ENCODE peak calls at places on chromosomes 6 and 20, in seven cellular contexts. H is stomach, R is K562, Q is HCT116, M is prostate gland, A is transverse colon, B is sigmoid colon. S is an unnamed sample.

GRCh38 chr20:63369724-63370622 is 8.8 kb upstream of the CHRNA4 start:
- DNase-seq in H (no peak), R (no peak), Q (no peak), M (no peak), A (no peak), B (no peak), S (no peak)

GRCh38 chr20:19785173-19785799 is 27.2 kb downstream of the RIN2 start:
- DNase-seq in H (no peak), R (no peak), Q (no peak), M (no peak), A (no peak), B (peak), S (no peak)

GRCh38 chr6:30483677-30484279 is 5.5 kb upstream of the HLA-E start:
- DNase-seq in H (no peak), R (peak), Q (peak), M (peak), A (no peak), B (no peak), S (no peak)

GRCh38 chr6:21277601-21278043 is 315.9 kb upstream of the SOX4 start:
- DNase-seq in H (no peak), R (no peak), Q (peak), M (no peak), A (no peak), B (no peak), S (no peak)

GRCh38 chr6:31304683-31305082 is 32.8 kb upstream of the HLA-C start:
- DNase-seq in H (no peak), R (no peak), Q (no peak), M (no peak), A (no peak), B (no peak), S (no peak)

GRCh38 chr20:22757424-22758189 is 173.2 kb upstream of the FOXA2 start:
- DNase-seq in H (no peak), R (peak), Q (no peak), M (no peak), A (no peak), B (no peak), S (no peak)

GRCh38 chr6:7914311-7914710 is 3.7 kb upstream of the TXNDC5 start:
- DNase-seq in H (no peak), R (no peak), Q (no peak), M (no peak), A (no peak), B (no peak), S (no peak)

GRCh38 chr6:49054311-49054710 is 408.7 kb downstream of the MMUT start:
- DNase-seq in H (no peak), R (no peak), Q (no peak), M (no peak), A (no peak), B (no peak), S (no peak)

GRCh38 chr20:61886721-61887658 is 178.7 kb downstream of the TAF4 start:
- DNase-seq in H (no peak), R (peak), Q (peak), M (no peak), A (no peak), B (no peak), S (peak)

GRCh38 chr20:51528263-51529026 is 14.1 kb downstream of the NFATC2 start:
- DNase-seq in H (no peak), R (no peak), Q (no peak), M (no peak), A (no peak), B (no peak), S (no peak)

GRCh38 chr6:15017251-15017650 is 228.6 kb upstream of the JARID2 start:
- DNase-seq in H (no peak), R (peak), Q (no peak), M (no peak), A (no peak), B (no peak), S (no peak)

GRCh38 chr6:3516094-3516493 is 59.2 kb upstream of the SLC22A23 start:
- DNase-seq in H (no peak), R (no peak), Q (no peak), M (no peak), A (no peak), B (no peak), S (no peak)

GRCh38 chr6:35170166-35170565 is 29.0 kb upstream of the TCP11 start:
- DNase-seq in H (no peak), R (no peak), Q (no peak), M (no peak), A (no peak), B (no peak), S (no peak)

GRCh38 chr6:134936476-134936875 is 13.4 kb downstream of the ALDH8A1 start:
- DNase-seq in H (no peak), R (no peak), Q (no peak), M (no peak), A (no peak), B (no peak), S (no peak)

GRCh38 chr20:30484009-30484748 is 773.3 kb upstream of the DEFB115 start:
- DNase-seq in H (no peak), R (no peak), Q (no peak), M (no peak), A (no peak), B (no peak), S (peak)

GRCh38 chr20:31903630-31904386 is 33.4 kb downstream of the TTLL9 start:
- DNase-seq in H (no peak), R (no peak), Q (no peak), M (no peak), A (no peak), B (no peak), S (no peak)

GRCh38 chr20:31908016-31908415 is 37.6 kb downstream of the TTLL9 start:
- DNase-seq in H (no peak), R (no peak), Q (no peak), M (no peak), A (no peak), B (peak), S (no peak)

GRCh38 chr20:31907046-31907445 is 36.6 kb downstream of the TTLL9 start:
- DNase-seq in H (no peak), R (no peak), Q (no peak), M (no peak), A (no peak), B (no peak), S (no peak)

GRCh38 chr20:31908424-31908823 is 38.0 kb downstream of the TTLL9 start:
- DNase-seq in H (no peak), R (no peak), Q (no peak), M (no peak), A (no peak), B (peak), S (no peak)

DNA sequence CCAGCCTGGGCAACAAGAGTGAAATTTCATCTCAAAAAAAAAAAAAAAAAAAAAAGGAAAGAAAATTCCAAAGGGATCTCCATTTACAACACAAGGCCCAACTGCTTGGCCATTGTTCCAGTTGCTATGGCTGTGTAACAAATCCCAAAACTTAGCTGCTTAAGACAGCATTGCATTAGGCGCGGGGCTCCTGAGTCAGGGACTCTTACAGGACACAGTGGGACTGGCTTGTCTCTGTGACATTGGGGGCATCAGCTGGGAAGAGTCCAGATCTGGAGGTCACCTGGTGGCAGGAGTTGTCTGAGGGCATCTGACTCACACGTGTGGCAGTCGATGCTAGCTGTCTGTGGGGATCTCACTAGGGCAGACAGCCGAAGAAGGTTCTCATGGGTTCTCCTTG is 35.6 kb downstream of the TTLL9 start:
- DNase-seq in H (no peak), R (no peak), Q (no peak), M (no peak), A (no peak), B (peak), S (no peak)
- TF ChIP-seq POLR2AphosphoS5 in H (no peak), R (no peak), Q (no peak), M (no peak), A (no peak), B (no peak), S (no peak)

GRCh38 chr6:137869781-137870180 is 2.7 kb downstream of the TNFAIP3 start:
- DNase-seq in H (no peak), R (no peak), Q (no peak), M (no peak), A (no peak), B (no peak), S (no peak)
- TF ChIP-seq POLR2AphosphoS5 in H (no peak), R (no peak), Q (no peak), M (no peak), A (no peak), B (no peak), S (no peak)

DNA sequence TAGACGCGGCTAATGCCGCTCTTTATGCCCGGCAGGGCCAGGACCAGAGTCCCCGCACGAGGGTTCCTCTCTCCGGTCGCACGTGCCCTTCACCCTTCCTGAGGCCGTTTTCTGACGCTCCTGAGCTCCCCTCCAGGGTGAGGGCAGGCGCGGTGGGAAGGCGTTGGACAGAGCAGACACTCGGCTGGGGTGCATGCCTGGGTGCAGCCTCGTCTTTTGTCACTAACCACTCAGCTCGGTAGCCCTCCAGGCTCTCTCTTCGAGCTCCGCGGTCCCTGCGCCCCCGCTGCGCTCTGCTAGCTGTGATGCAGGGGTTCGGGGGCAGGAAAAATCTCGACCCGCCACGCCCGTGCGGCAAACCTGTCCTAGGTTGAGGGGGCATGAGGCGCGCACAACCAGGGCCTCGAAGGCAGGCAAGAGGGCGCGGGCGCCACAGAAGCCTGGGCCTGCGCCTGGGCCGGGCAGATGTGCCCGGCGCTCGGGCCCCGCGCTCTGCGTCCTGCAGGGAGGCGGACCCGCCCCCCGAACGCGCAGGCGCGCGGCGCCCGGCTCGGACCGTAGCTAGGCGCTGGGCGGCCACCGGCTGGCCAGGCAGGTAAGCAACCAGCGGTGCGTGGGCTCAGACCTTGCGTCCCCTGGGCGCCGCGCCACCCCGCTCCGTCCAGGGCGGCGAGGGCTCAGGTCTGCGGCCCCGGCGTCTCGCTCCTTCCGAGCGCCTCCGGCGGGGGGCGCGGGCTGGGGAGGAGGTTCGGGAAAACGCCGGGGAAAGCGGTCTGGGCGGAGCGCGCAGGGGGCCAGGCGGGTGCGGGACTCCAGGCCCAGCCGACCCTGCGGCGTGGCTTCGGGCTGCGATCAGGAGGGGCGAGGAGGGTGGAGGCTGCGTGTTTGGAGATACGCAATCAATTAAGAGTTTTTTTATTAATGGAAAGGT is at the start of gene L3MBTL1:
- DNase-seq in H (peak), R (peak), Q (peak), M (peak), A (peak), B (no peak), S (peak)
- TF ChIP-seq POLR2AphosphoS5 in H (no peak), R (no peak), Q (peak), M (no peak), A (no peak), B (no peak), S (peak)

GRCh38 chr6:113630365-113630737 is 226.8 kb upstream of the MARCKS start:
- DNase-seq in H (no peak), R (no peak), Q (no peak), M (no peak), A (no peak), B (no peak), S (no peak)

GRCh38 chr6:113632220-113632864 is 224.8 kb upstream of the MARCKS start:
- DNase-seq in H (peak), R (no peak), Q (peak), M (peak), A (peak), B (no peak), S (no peak)

GRCh38 chr6:113629940-113630339 is 227.2 kb upstream of the MARCKS start:
- DNase-seq in H (no peak), R (no peak), Q (no peak), M (no peak), A (no peak), B (no peak), S (no peak)

GRCh38 chr6:113631616-113632015 is 225.5 kb upstream of the MARCKS start:
- DNase-seq in H (no peak), R (no peak), Q (no peak), M (no peak), A (no peak), B (no peak), S (no peak)

DNA sequence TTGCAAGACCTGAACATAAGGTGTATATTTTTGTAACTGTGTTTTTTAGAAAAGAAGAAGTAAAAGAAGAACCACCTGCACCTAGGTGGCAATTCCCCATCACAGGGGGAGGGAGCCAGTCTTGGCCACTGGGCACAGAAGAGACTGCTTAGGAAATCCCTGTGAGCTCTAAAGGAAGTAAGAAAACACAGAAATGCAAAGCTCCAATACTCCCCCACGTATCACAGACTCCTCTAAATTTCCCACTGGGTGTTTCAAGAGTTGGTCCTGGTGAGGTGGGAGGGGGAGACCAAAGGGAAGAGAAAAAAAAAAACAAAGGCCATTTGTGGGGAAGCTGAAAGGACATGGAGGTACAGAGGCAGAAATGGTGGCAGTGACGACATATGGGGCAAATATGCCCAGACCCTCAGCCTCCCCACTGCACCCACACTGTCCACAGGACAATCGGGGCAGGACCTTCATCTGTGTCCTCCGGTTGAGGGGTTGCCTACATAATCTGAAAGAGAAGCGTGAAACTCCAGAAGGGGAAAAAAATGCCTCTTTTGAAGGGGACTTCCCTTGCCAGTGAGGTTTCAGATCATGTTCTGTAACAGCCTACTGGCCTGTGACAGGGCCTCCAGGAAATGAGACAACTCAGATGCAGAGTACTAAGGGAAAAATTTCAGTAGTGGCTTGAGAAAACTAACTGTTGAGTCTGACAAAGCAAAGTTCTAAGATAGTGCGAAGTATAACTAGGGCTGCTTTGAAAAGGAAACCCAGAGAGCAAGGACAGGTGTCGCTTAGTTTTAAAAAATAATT is 226.2 kb upstream of the MARCKS start:
- DNase-seq in H (no peak), R (no peak), Q (no peak), M (no peak), A (peak), B (no peak), S (no peak)
- TF ChIP-seq POLR2AphosphoS5 in H (no peak), R (no peak), Q (no peak), M (no peak), A (no peak), B (no peak), S (peak)

GRCh38 chr6:36598739-36599318 is 4.7 kb downstream of the SRSF3 start:
- DNase-seq in H (no peak), R (no peak), Q (no peak), M (no peak), A (peak), B (peak), S (no peak)
- TF ChIP-seq POLR2AphosphoS5 in H (no peak), R (peak), Q (peak), M (no peak), A (no peak), B (no peak), S (no peak)

GRCh38 chr6:5425267-5425666 is 164.0 kb downstream of the FARS2 start:
- DNase-seq in H (no peak), R (no peak), Q (no peak), M (peak), A (no peak), B (no peak), S (no peak)
- TF ChIP-seq POLR2AphosphoS5 in H (no peak), R (no peak), Q (no peak), M (no peak), A (no peak), B (no peak), S (no peak)

GRCh38 chr6:138422861-138423260 is 18.8 kb downstream of the HEBP2 start:
- DNase-seq in H (no peak), R (no peak), Q (no peak), M (no peak), A (no peak), B (no peak), S (no peak)

GRCh38 chr6:138420356-138420755 is 16.3 kb downstream of the HEBP2 start:
- DNase-seq in H (no peak), R (no peak), Q (no peak), M (no peak), A (no peak), B (no peak), S (no peak)

GRCh38 chr6:138421089-138421488 is 17.1 kb downstream of the HEBP2 start:
- DNase-seq in H (no peak), R (no peak), Q (no peak), M (no peak), A (no peak), B (no peak), S (no peak)

GRCh38 chr6:138419766-138420165 is 15.7 kb downstream of the HEBP2 start:
- DNase-seq in H (no peak), R (no peak), Q (no peak), M (no peak), A (no peak), B (no peak), S (no peak)

GRCh38 chr6:138421608-138422007 is 17.6 kb downstream of the HEBP2 start:
- DNase-seq in H (no peak), R (no peak), Q (no peak), M (no peak), A (no peak), B (no peak), S (no peak)
- TF ChIP-seq POLR2AphosphoS5 in H (no peak), R (no peak), Q (no peak), M (no peak), A (no peak), B (no peak), S (no peak)

GRCh38 chr6:119077643-119078448 is 618 bp downstream of the FAM184A start:
- DNase-seq in H (peak), R (peak), Q (no peak), M (peak), A (peak), B (peak), S (peak)

GRCh38 chr6:119076173-119076965 is 2.1 kb downstream of the FAM184A start:
- DNase-seq in H (no peak), R (no peak), Q (no peak), M (no peak), A (no peak), B (no peak), S (no peak)

GRCh38 chr6:119079288-119079809 is 885 bp upstream of the FAM184A start:
- DNase-seq in H (no peak), R (no peak), Q (no peak), M (no peak), A (no peak), B (no peak), S (no peak)

GRCh38 chr6:119076966-119077642 is 1.4 kb downstream of the FAM184A start:
- DNase-seq in H (no peak), R (no peak), Q (no peak), M (no peak), A (no peak), B (no peak), S (no peak)

GRCh38 chr6:119078449-119079287 is at the start of gene FAM184A:
- DNase-seq in H (peak), R (peak), Q (peak), M (peak), A (peak), B (peak), S (peak)
- TF ChIP-seq POLR2AphosphoS5 in H (no peak), R (peak), Q (peak), M (no peak), A (no peak), B (peak), S (peak)

GRCh38 chr6:45421700-45422540 is 44.2 kb upstream of the SUPT3H start:
- DNase-seq in H (peak), R (peak), Q (no peak), M (peak), A (peak), B (peak), S (peak)

GRCh38 chr6:45423901-45424627 is 46.3 kb upstream of the SUPT3H start:
- DNase-seq in H (peak), R (no peak), Q (no peak), M (peak), A (peak), B (peak), S (peak)

GRCh38 chr6:45423111-45423900 is 45.6 kb upstream of the SUPT3H start:
- DNase-seq in H (peak), R (no peak), Q (no peak), M (peak), A (peak), B (peak), S (peak)

GRCh38 chr6:45420909-45421699 is 43.4 kb upstream of the SUPT3H start:
- DNase-seq in H (no peak), R (peak), Q (no peak), M (no peak), A (no peak), B (no peak), S (no peak)

GRCh38 chr6:45422541-45423110 is 44.9 kb upstream of the SUPT3H start:
- DNase-seq in H (peak), R (peak), Q (no peak), M (peak), A (peak), B (peak), S (peak)
- TF ChIP-seq POLR2AphosphoS5 in H (no peak), R (no peak), Q (no peak), M (no peak), A (no peak), B (no peak), S (peak)

DNA sequence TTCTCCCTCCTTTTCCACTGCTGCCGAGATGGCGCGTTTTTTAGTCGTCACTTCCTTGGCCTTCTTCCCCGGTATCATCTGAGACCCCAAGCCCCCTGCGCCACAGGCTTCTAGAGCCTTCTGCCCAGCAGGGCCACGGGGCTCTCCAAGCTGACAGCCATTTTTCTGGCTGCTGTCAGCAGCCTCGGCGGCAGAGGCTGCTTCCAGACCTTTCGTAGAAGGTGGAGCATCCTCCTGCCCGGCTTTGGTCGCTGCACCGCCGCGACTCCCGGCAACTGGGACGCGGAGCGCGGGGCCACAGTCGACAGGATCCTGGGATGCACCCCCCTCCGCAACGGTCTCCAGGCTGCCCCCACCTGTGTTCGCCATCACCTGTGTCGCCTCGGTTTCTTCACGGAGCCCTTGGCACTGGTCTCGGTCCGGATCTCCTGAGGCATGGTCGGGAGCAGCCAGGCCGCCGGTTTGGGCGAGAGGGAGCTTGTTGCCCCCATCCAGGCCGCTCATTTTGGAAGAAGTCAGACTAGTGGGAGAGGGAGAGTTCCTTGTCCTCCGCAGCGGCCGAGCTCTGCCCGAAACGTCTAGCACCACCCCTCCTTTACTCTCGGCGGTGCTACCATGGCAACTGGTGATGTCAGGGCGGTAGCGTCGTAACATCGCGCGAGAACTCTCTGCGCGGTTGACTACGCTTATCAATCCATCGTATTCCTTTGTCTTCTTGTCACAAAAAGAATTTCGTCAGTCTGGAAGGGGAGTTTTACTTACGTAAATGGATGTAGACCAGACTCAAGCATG is at the start of gene TSPYL4:
- DNase-seq in H (peak), R (peak), Q (peak), M (peak), A (peak), B (peak), S (peak)
- TF ChIP-seq POLR2AphosphoS5 in H (peak), R (no peak), Q (peak), M (peak), A (peak), B (peak), S (peak)